ENCODE peak calls at places on chromosomes 6 and 20, in five cellular contexts. One of them, this sample, is unnamed.

GRCh38 chr6:73657201-73657600 is 3.4 kb upstream of the SLC17A5 start:
- DNase-seq in T-helper 1 cell: no peak
- DNase-seq in endothelial cell: no peak
- DNase-seq in activated effector memory CD4-positive, alpha-beta T cell treated with Interleukin-2 at 50 U/mL for 16 hours: no peak
- DNase-seq in germinal center: no peak
- DNase-seq in this sample: no peak

GRCh38 chr6:170025341-170026271 is 265.3 kb downstream of the DLL1 start:
- DNase-seq in T-helper 1 cell: no peak
- DNase-seq in endothelial cell: no peak
- DNase-seq in activated effector memory CD4-positive, alpha-beta T cell treated with Interleukin-2 at 50 U/mL for 16 hours: no peak
- DNase-seq in germinal center: no peak
- DNase-seq in this sample: no peak

GRCh38 chr6:27138837-27139752 is 108.4 kb upstream of the PRSS16 start:
- DNase-seq in T-helper 1 cell: peak
- DNase-seq in germinal center: peak
- DNase-seq in endothelial cell: peak
- DNase-seq in activated effector memory CD4-positive, alpha-beta T cell treated with Interleukin-2 at 50 U/mL for 16 hours: peak
- DNase-seq in this sample: no peak

GRCh38 chr20:52493177-52493711 is 301.7 kb upstream of the ZFP64 start:
- DNase-seq in endothelial cell: peak
- DNase-seq in T-helper 1 cell: no peak
- DNase-seq in germinal center: no peak
- DNase-seq in activated effector memory CD4-positive, alpha-beta T cell treated with Interleukin-2 at 50 U/mL for 16 hours: no peak
- DNase-seq in this sample: no peak

GRCh38 chr6:124927806-124928205 is 34.4 kb upstream of the RNF217 start:
- DNase-seq in germinal center: no peak
- DNase-seq in T-helper 1 cell: no peak
- DNase-seq in endothelial cell: no peak
- DNase-seq in activated effector memory CD4-positive, alpha-beta T cell treated with Interleukin-2 at 50 U/mL for 16 hours: no peak
- DNase-seq in this sample: no peak

GRCh38 chr6:47741807-47742206 is 40.0 kb upstream of the OPN5 start:
- DNase-seq in endothelial cell: no peak
- DNase-seq in germinal center: no peak
- DNase-seq in activated effector memory CD4-positive, alpha-beta T cell treated with Interleukin-2 at 50 U/mL for 16 hours: no peak
- DNase-seq in T-helper 1 cell: no peak
- DNase-seq in this sample: no peak

GRCh38 chr6:167849846-167850459 is 23.2 kb downstream of the AFDN start:
- DNase-seq in endothelial cell: no peak
- DNase-seq in activated effector memory CD4-positive, alpha-beta T cell treated with Interleukin-2 at 50 U/mL for 16 hours: no peak
- DNase-seq in T-helper 1 cell: no peak
- DNase-seq in germinal center: no peak
- DNase-seq in this sample: no peak

GRCh38 chr6:7150381-7151064 is 42.8 kb downstream of the RREB1 start:
- DNase-seq in activated effector memory CD4-positive, alpha-beta T cell treated with Interleukin-2 at 50 U/mL for 16 hours: no peak
- DNase-seq in endothelial cell: no peak
- DNase-seq in germinal center: no peak
- DNase-seq in T-helper 1 cell: no peak
- DNase-seq in this sample: no peak

GRCh38 chr6:113358063-113358583 is 499.0 kb upstream of the MARCKS start:
- DNase-seq in endothelial cell: no peak
- DNase-seq in activated effector memory CD4-positive, alpha-beta T cell treated with Interleukin-2 at 50 U/mL for 16 hours: no peak
- DNase-seq in germinal center: no peak
- DNase-seq in T-helper 1 cell: no peak
- DNase-seq in this sample: no peak

GRCh38 chr6:125480571-125480970 is 178.8 kb upstream of the HDDC2 start:
- DNase-seq in T-helper 1 cell: no peak
- DNase-seq in activated effector memory CD4-positive, alpha-beta T cell treated with Interleukin-2 at 50 U/mL for 16 hours: no peak
- DNase-seq in germinal center: no peak
- DNase-seq in endothelial cell: no peak
- DNase-seq in this sample: no peak

GRCh38 chr6:31407699-31408098 is 4.3 kb downstream of the MICA start:
- DNase-seq in activated effector memory CD4-positive, alpha-beta T cell treated with Interleukin-2 at 50 U/mL for 16 hours: no peak
- DNase-seq in T-helper 1 cell: no peak
- DNase-seq in endothelial cell: no peak
- DNase-seq in germinal center: no peak
- DNase-seq in this sample: no peak

This sample was measured in chondrocyte.